ENCODE peak calls at places on chromosomes 1 and 21, in nine cellular contexts. X is AG08396; P is left ventricle myocardium inferior; W is Calu3; C is A172; J is AG20443; A is lung microvascular endothelial cell; M is activated CD8-positive, alpha-beta memory T cell treated with anti-CD3 and anti-CD28 coated beads for 1 hour; R is activated naive CD4-positive, alpha-beta T cell treated with Interleukin-2 at 50 U/mL for 16 hours. Q is an unnamed sample.

GRCh38 chr1:62926681-62927252 is 142.8 kb downstream of the ATG4C start:
- DNase-seq in X (no peak), P (no peak), W (no peak), C (no peak), J (no peak), A (no peak), M (no peak), R (no peak), Q (no peak)

GRCh38 chr1:42927274-42927841 is 31.3 kb downstream of the SLC2A1 start:
- DNase-seq in X (no peak), P (no peak), W (no peak), C (no peak), J (no peak), A (no peak), M (no peak), R (no peak), Q (no peak)

GRCh38 chr1:30777906-30778155 is 20.3 kb upstream of the LAPTM5 start:
- DNase-seq in X (no peak), P (no peak), W (peak; percentile 24), C (no peak), J (no peak), A (no peak), M (no peak), R (no peak), Q (no peak)

GRCh38 chr1:55860816-55861519 is 645.8 kb upstream of the USP24 start:
- DNase-seq in X (no peak), P (no peak), W (no peak), C (no peak), J (no peak), A (peak; percentile 33), M (no peak), R (no peak), Q (no peak)

GRCh38 chr1:41534181-41535076 is 49.9 kb upstream of the EDN2 start:
- DNase-seq in X (no peak), P (no peak), W (no peak), C (no peak), J (no peak), A (no peak), M (no peak), R (no peak), Q (no peak)

GRCh38 chr21:27954806-27955205 is 987.9 kb upstream of the ADAMTS5 start:
- DNase-seq in X (peak; percentile 6), P (no peak), W (no peak), C (no peak), J (peak; percentile 6), A (no peak), M (no peak), R (no peak), Q (peak; percentile 23)

GRCh38 chr21:39451332-39452206 is at the start of gene SH3BGR:
- DNase-seq in X (no peak), P (peak; percentile 73), W (no peak), C (no peak), J (peak; percentile 45), A (no peak), M (no peak), R (no peak), Q (peak; percentile 33)

GRCh38 chr21:41683815-41684214 is 83.0 kb downstream of the RIPK4 start:
- DNase-seq in X (no peak), P (no peak), W (no peak), C (no peak), J (no peak), A (no peak), M (no peak), R (no peak), Q (no peak)

GRCh38 chr1:55359611-55360010 is 144.4 kb upstream of the USP24 start:
- DNase-seq in X (no peak), P (no peak), W (no peak), C (no peak), J (peak; percentile 24), A (no peak), M (no peak), R (no peak), Q (peak; percentile 58)

GRCh38 chr1:47585141-47585902 is 147.5 kb downstream of the FOXD2 start:
- DNase-seq in X (no peak), P (no peak), W (no peak), C (no peak), J (no peak), A (no peak), M (no peak), R (no peak), Q (no peak)

GRCh38 chr1:172977296-172978027 is 73.3 kb downstream of the TNFSF18 start:
- DNase-seq in X (no peak), P (no peak), W (peak; percentile 27), C (no peak), J (peak; percentile 30), A (no peak), M (no peak), R (no peak), Q (peak; percentile 69)

GRCh38 chr21:41695513-41695912 is 71.3 kb downstream of the RIPK4 start:
- DNase-seq in X (no peak), P (no peak), W (no peak), C (no peak), J (no peak), A (no peak), M (no peak), R (no peak), Q (no peak)

GRCh38 chr1:108877324-108877812 is 583 bp downstream of the GPSM2 start:
- DNase-seq in X (peak; percentile 38), P (no peak), W (peak; percentile 3), C (peak; percentile 20), J (peak; percentile 35), A (peak; percentile 47), M (no peak), R (no peak), Q (peak; percentile 37)

GRCh38 chr1:226809785-226810571 is 60.4 kb upstream of the PSEN2 start:
- DNase-seq in X (peak; percentile 33), P (no peak), W (no peak), C (peak; percentile 42), J (peak; percentile 57), A (no peak), M (no peak), R (no peak), Q (peak; percentile 83)

GRCh38 chr1:51558375-51558924 is 39.4 kb upstream of the EPS15 start:
- DNase-seq in X (no peak), P (no peak), W (peak; percentile 75), C (peak; percentile 96), J (peak; percentile 64), A (peak; percentile 16), M (no peak), R (peak; percentile 10), Q (peak; percentile 59)

GRCh38 chr1:225946082-225946620 is 5.1 kb upstream of the LEFTY2 start:
- DNase-seq in X (no peak), P (no peak), W (no peak), C (no peak), J (no peak), A (no peak), M (no peak), R (no peak), Q (no peak)

GRCh38 chr1:84078108-84078823 is 65.8 kb upstream of the PRKACB start:
- DNase-seq in X (peak; percentile 29), P (no peak), W (no peak), C (peak; percentile 12), J (no peak), A (peak; percentile 33), M (no peak), R (peak; percentile 22), Q (peak; percentile 43)

GRCh38 chr1:116498789-116499628 is 71.8 kb downstream of the CD58 start:
- DNase-seq in X (peak; percentile 77), P (no peak), W (peak; percentile 75), C (peak; percentile 56), J (peak; percentile 83), A (peak; percentile 76), M (no peak), R (peak; percentile 30), Q (peak; percentile 67)

GRCh38 chr21:45822429-45823099 is 159.0 kb upstream of the COL6A1 start:
- DNase-seq in X (no peak), P (no peak), W (no peak), C (no peak), J (no peak), A (no peak), M (no peak), R (no peak), Q (no peak)

GRCh38 chr1:203291201-203292096 is 13.9 kb upstream of the BTG2 start:
- DNase-seq in X (no peak), P (no peak), W (no peak), C (no peak), J (peak; percentile 49), A (no peak), M (no peak), R (no peak), Q (no peak)

GRCh38 chr1:183023146-183023600 is at the start of gene LAMC1:
- DNase-seq in X (peak; percentile 90), P (peak; percentile 85), W (peak; percentile 96), C (peak; percentile 76), J (peak; percentile 93), A (peak; percentile 90), M (no peak), R (no peak), Q (peak; percentile 82)

GRCh38 chr1:149942207-149942606 is 5.5 kb upstream of the MTMR11 start:
- DNase-seq in X (no peak), P (no peak), W (no peak), C (no peak), J (peak; percentile 25), A (peak; percentile 47), M (no peak), R (no peak), Q (no peak)

GRCh38 chr1:163170975-163171676 is 31.6 kb downstream of the RGS5 start:
- DNase-seq in X (peak; percentile 12), P (no peak), W (peak; percentile 4), C (peak; percentile 65), J (peak; percentile 22), A (peak; percentile 56), M (no peak), R (no peak), Q (peak; percentile 26)

GRCh38 chr1:28577738-28578536 is 14.1 kb upstream of the RAB42 start:
- DNase-seq in X (no peak), P (no peak), W (no peak), C (no peak), J (no peak), A (no peak), M (no peak), R (no peak), Q (no peak)

GRCh38 chr21:42512346-42513034 is 1.2 kb upstream of the SLC37A1 start:
- DNase-seq in X (no peak), P (no peak), W (no peak), C (no peak), J (no peak), A (no peak), M (no peak), R (no peak), Q (no peak)

GRCh38 chr1:226132731-226133503 is 53.6 kb downstream of the ACBD3 start:
- DNase-seq in X (no peak), P (no peak), W (peak; percentile 75), C (no peak), J (no peak), A (no peak), M (no peak), R (no peak), Q (no peak)

GRCh38 chr1:31027693-31028526 is 37.6 kb downstream of the PUM1 start:
- DNase-seq in X (no peak), P (no peak), W (no peak), C (no peak), J (peak; percentile 13), A (peak; percentile 48), M (no peak), R (no peak), Q (peak; percentile 17)